ENCODE peak calls at places on chromosomes 16 and 17, in ten cellular contexts. One of them, this sample, is unnamed.
A peak's percentile ranks its signal among the peaks of the same experiment; 100 is the strongest.

GRCh38 chr16:72482695-72483094 is 310.7 kb upstream of the PMFBP1 start:
- DNase-seq in endodermal cell: no peak
- DNase-seq in mesendoderm: no peak
- DNase-seq in mesenchymal stem cell: no peak
- DNase-seq in neural progenitor cell: no peak
- DNase-seq in fibroblast of lung: no peak
- DNase-seq in mammary epithelial cell: no peak
- DNase-seq in HCT116: no peak
- DNase-seq in DND-41: no peak
- DNase-seq in trophoblast cell: no peak
- DNase-seq in this sample: no peak

GRCh38 chr16:920722-921121 is 50.1 kb downstream of the LMF1 start:
- DNase-seq in fibroblast of lung: no peak
- DNase-seq in neural progenitor cell: peak; percentile 1
- DNase-seq in HCT116: no peak
- DNase-seq in mammary epithelial cell: no peak
- DNase-seq in endodermal cell: no peak
- DNase-seq in trophoblast cell: peak; percentile 73
- DNase-seq in DND-41: no peak
- DNase-seq in mesendoderm: no peak
- DNase-seq in mesenchymal stem cell: peak; percentile 14
- DNase-seq in this sample: peak; percentile 80

GRCh38 chr16:69340095-69340644 is 598 bp downstream of the NIP7 start:
- DNase-seq in mesenchymal stem cell: peak; percentile 36
- DNase-seq in mesendoderm: peak; percentile 25
- DNase-seq in neural progenitor cell: peak; percentile 10
- DNase-seq in mammary epithelial cell: peak; percentile 16
- DNase-seq in HCT116: no peak
- DNase-seq in trophoblast cell: no peak
- DNase-seq in fibroblast of lung: peak; percentile 22
- DNase-seq in DND-41: no peak
- DNase-seq in endodermal cell: no peak
- DNase-seq in this sample: no peak

GRCh38 chr17:31400481-31400950 is 9.0 kb downstream of the RAB11FIP4 start:
- DNase-seq in trophoblast cell: no peak
- DNase-seq in endodermal cell: peak; percentile 65
- DNase-seq in mesendoderm: no peak
- DNase-seq in neural progenitor cell: no peak
- DNase-seq in mammary epithelial cell: no peak
- DNase-seq in fibroblast of lung: no peak
- DNase-seq in DND-41: no peak
- DNase-seq in mesenchymal stem cell: no peak
- DNase-seq in HCT116: no peak
- DNase-seq in this sample: no peak

GRCh38 chr17:75159196-75160031 is 5.1 kb upstream of the JPT1 start:
- DNase-seq in HCT116: peak; percentile 59
- DNase-seq in mammary epithelial cell: peak; percentile 90
- DNase-seq in mesendoderm: peak; percentile 68
- DNase-seq in neural progenitor cell: no peak
- DNase-seq in fibroblast of lung: peak; percentile 78
- DNase-seq in mesenchymal stem cell: peak; percentile 38
- DNase-seq in endodermal cell: no peak
- DNase-seq in DND-41: no peak
- DNase-seq in trophoblast cell: peak; percentile 98
- DNase-seq in this sample: no peak

GRCh38 chr16:53924311-53924860 is 220.4 kb downstream of the FTO start:
- DNase-seq in mammary epithelial cell: no peak
- DNase-seq in neural progenitor cell: peak; percentile 40
- DNase-seq in mesendoderm: peak; percentile 31
- DNase-seq in trophoblast cell: no peak
- DNase-seq in endodermal cell: no peak
- DNase-seq in mesenchymal stem cell: no peak
- DNase-seq in HCT116: no peak
- DNase-seq in DND-41: no peak
- DNase-seq in fibroblast of lung: no peak
- DNase-seq in this sample: no peak

GRCh38 chr17:38761612-38762011 is 9.1 kb downstream of the PSMB3 start:
- DNase-seq in mammary epithelial cell: peak; percentile 7
- DNase-seq in HCT116: peak; percentile 34
- DNase-seq in DND-41: peak; percentile 53
- DNase-seq in mesendoderm: peak; percentile 79
- DNase-seq in neural progenitor cell: peak; percentile 71
- DNase-seq in trophoblast cell: peak; percentile 31
- DNase-seq in fibroblast of lung: no peak
- DNase-seq in endodermal cell: peak; percentile 94
- DNase-seq in mesenchymal stem cell: peak; percentile 39
- DNase-seq in this sample: no peak

GRCh38 chr17:76432004-76432403 is 20.9 kb downstream of the UBE2O start:
- DNase-seq in fibroblast of lung: no peak
- DNase-seq in mesendoderm: no peak
- DNase-seq in HCT116: no peak
- DNase-seq in endodermal cell: peak; percentile 60
- DNase-seq in neural progenitor cell: no peak
- DNase-seq in mammary epithelial cell: no peak
- DNase-seq in mesenchymal stem cell: no peak
- DNase-seq in DND-41: no peak
- DNase-seq in trophoblast cell: peak; percentile 27
- DNase-seq in this sample: no peak

GRCh38 chr17:22278302-22279275 is 586.3 kb downstream of the KCNJ18 start:
- DNase-seq in mesenchymal stem cell: no peak
- DNase-seq in DND-41: no peak
- DNase-seq in trophoblast cell: no peak
- DNase-seq in endodermal cell: no peak
- DNase-seq in mammary epithelial cell: no peak
- DNase-seq in neural progenitor cell: no peak
- DNase-seq in mesendoderm: no peak
- DNase-seq in fibroblast of lung: no peak
- DNase-seq in HCT116: no peak
- DNase-seq in this sample: peak; percentile 66

GRCh38 chr16:64489449-64489848 is 632.4 kb downstream of the CDH11 start:
- DNase-seq in mesenchymal stem cell: peak; percentile 72
- DNase-seq in DND-41: no peak
- DNase-seq in fibroblast of lung: peak; percentile 30
- DNase-seq in trophoblast cell: peak; percentile 17
- DNase-seq in mesendoderm: no peak
- DNase-seq in mammary epithelial cell: no peak
- DNase-seq in HCT116: no peak
- DNase-seq in endodermal cell: no peak
- DNase-seq in neural progenitor cell: no peak
- DNase-seq in this sample: no peak

GRCh38 chr16:63850979-63851378 is 1270.9 kb downstream of the CDH11 start:
- DNase-seq in fibroblast of lung: no peak
- DNase-seq in trophoblast cell: no peak
- DNase-seq in DND-41: no peak
- DNase-seq in endodermal cell: no peak
- DNase-seq in neural progenitor cell: no peak
- DNase-seq in mammary epithelial cell: no peak
- DNase-seq in mesendoderm: no peak
- DNase-seq in HCT116: no peak
- DNase-seq in mesenchymal stem cell: no peak
- DNase-seq in this sample: no peak

GRCh38 chr17:37359682-37360188 is 16.1 kb upstream of the C17orf78 start:
- DNase-seq in mesenchymal stem cell: no peak
- DNase-seq in fibroblast of lung: no peak
- DNase-seq in HCT116: no peak
- DNase-seq in mesendoderm: peak; percentile 13
- DNase-seq in neural progenitor cell: no peak
- DNase-seq in mammary epithelial cell: no peak
- DNase-seq in trophoblast cell: peak; percentile 43
- DNase-seq in endodermal cell: no peak
- DNase-seq in DND-41: no peak
- DNase-seq in this sample: no peak

GRCh38 chr16:70688266-70688742 is 2.5 kb upstream of the MTSS2 start:
- DNase-seq in neural progenitor cell: no peak
- DNase-seq in trophoblast cell: no peak
- DNase-seq in mesendoderm: no peak
- DNase-seq in DND-41: no peak
- DNase-seq in mammary epithelial cell: no peak
- DNase-seq in mesenchymal stem cell: peak; percentile 80
- DNase-seq in fibroblast of lung: peak; percentile 39
- DNase-seq in endodermal cell: peak; percentile 75
- DNase-seq in HCT116: no peak
- DNase-seq in this sample: peak; percentile 86

GRCh38 chr17:44198721-44199552 is 747 bp downstream of the ATXN7L3 start:
- DNase-seq in endodermal cell: peak; percentile 93
- DNase-seq in DND-41: peak; percentile 69
- DNase-seq in mesendoderm: peak; percentile 66
- DNase-seq in mammary epithelial cell: peak; percentile 54
- DNase-seq in trophoblast cell: peak; percentile 46
- DNase-seq in fibroblast of lung: peak; percentile 30
- DNase-seq in mesenchymal stem cell: peak; percentile 61
- DNase-seq in neural progenitor cell: peak; percentile 89
- DNase-seq in HCT116: no peak
- DNase-seq in this sample: peak; percentile 92

GRCh38 chr17:49931416-49931815 is 37.6 kb upstream of the DLX4 start:
- DNase-seq in neural progenitor cell: no peak
- DNase-seq in mesenchymal stem cell: no peak
- DNase-seq in fibroblast of lung: no peak
- DNase-seq in HCT116: no peak
- DNase-seq in DND-41: no peak
- DNase-seq in endodermal cell: no peak
- DNase-seq in mesendoderm: no peak
- DNase-seq in mammary epithelial cell: no peak
- DNase-seq in trophoblast cell: no peak
- DNase-seq in this sample: no peak

GRCh38 chr16:79599837-79600635 is 501 bp downstream of the MAF start:
- DNase-seq in trophoblast cell: peak; percentile 53
- DNase-seq in mesenchymal stem cell: peak; percentile 65
- DNase-seq in mammary epithelial cell: peak; percentile 54
- DNase-seq in DND-41: peak; percentile 52
- DNase-seq in HCT116: no peak
- DNase-seq in fibroblast of lung: peak; percentile 67
- DNase-seq in mesendoderm: peak; percentile 70
- DNase-seq in endodermal cell: peak; percentile 84
- DNase-seq in neural progenitor cell: peak; percentile 91
- DNase-seq in this sample: peak; percentile 88

GRCh38 chr17:69445132-69445531 is 30.6 kb downstream of the MAP2K6 start:
- DNase-seq in DND-41: no peak
- DNase-seq in endodermal cell: no peak
- DNase-seq in trophoblast cell: no peak
- DNase-seq in mesendoderm: no peak
- DNase-seq in mammary epithelial cell: no peak
- DNase-seq in neural progenitor cell: no peak
- DNase-seq in fibroblast of lung: no peak
- DNase-seq in HCT116: no peak
- DNase-seq in mesenchymal stem cell: no peak
- DNase-seq in this sample: no peak

GRCh38 chr17:40422990-40423611 is 5.4 kb upstream of the TOP2A start:
- DNase-seq in mesendoderm: peak; percentile 88
- DNase-seq in endodermal cell: peak; percentile 96
- DNase-seq in DND-41: no peak
- DNase-seq in trophoblast cell: no peak
- DNase-seq in neural progenitor cell: peak; percentile 66
- DNase-seq in HCT116: peak; percentile 38
- DNase-seq in mammary epithelial cell: no peak
- DNase-seq in mesenchymal stem cell: peak; percentile 11
- DNase-seq in fibroblast of lung: no peak
- DNase-seq in this sample: no peak
- H3K4me3 ChIP-seq in mesendoderm: no peak overlapping the region
- H3K4me3 ChIP-seq in endodermal cell: no peak overlapping the region
- H3K4me3 ChIP-seq in DND-41: no peak overlapping the region
- H3K4me3 ChIP-seq in trophoblast cell: no peak overlapping the region
- H3K4me3 ChIP-seq in neural progenitor cell: peak overlapping the region; percentile 55
- H3K4me3 ChIP-seq in HCT116: no peak overlapping the region
- H3K4me3 ChIP-seq in mammary epithelial cell: no peak overlapping the region
- H3K4me3 ChIP-seq in mesenchymal stem cell: no peak overlapping the region
- H3K4me3 ChIP-seq in fibroblast of lung: no peak overlapping the region
- H3K4me3 ChIP-seq in this sample: no peak overlapping the region

GRCh38 chr16:62205459-62205858 is 169.2 kb upstream of the CDH8 start:
- DNase-seq in mammary epithelial cell: no peak
- DNase-seq in trophoblast cell: no peak
- DNase-seq in endodermal cell: no peak
- DNase-seq in DND-41: no peak
- DNase-seq in fibroblast of lung: no peak
- DNase-seq in neural progenitor cell: no peak
- DNase-seq in HCT116: no peak
- DNase-seq in mesenchymal stem cell: no peak
- DNase-seq in mesendoderm: no peak
- DNase-seq in this sample: no peak

DNA sequence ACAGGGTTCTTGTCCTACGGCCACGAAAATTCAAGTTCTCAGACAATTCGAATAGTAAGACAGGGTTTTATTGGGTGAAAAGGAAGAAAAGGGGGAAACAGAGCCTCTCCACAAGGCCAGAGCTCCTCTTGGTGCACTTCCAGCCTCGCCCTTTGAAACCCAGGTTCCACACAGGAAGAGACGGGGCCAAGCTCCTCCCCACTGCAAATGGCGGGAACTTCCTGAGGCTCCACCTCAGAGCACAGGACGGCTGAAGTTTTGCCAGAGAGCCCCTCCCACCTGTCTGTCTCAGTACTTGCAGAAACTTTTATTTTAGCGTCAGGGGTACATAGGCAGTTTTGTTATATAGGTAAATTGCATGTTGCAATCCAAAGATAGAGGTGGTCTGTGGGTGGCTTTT is 165.7 kb upstream of the CDH8 start:
- DNase-seq in HCT116: no peak
- DNase-seq in endodermal cell: peak; percentile 62
- DNase-seq in trophoblast cell: no peak
- DNase-seq in DND-41: no peak
- DNase-seq in mesenchymal stem cell: no peak
- DNase-seq in mesendoderm: peak; percentile 21
- DNase-seq in fibroblast of lung: no peak
- DNase-seq in mammary epithelial cell: no peak
- DNase-seq in neural progenitor cell: no peak
- DNase-seq in this sample: no peak
- H3K27ac ChIP-seq in HCT116: no peak overlapping the region
- H3K27ac ChIP-seq in endodermal cell: no peak overlapping the region
- H3K27ac ChIP-seq in trophoblast cell: no peak overlapping the region
- H3K27ac ChIP-seq in DND-41: no peak overlapping the region
- H3K27ac ChIP-seq in mesenchymal stem cell: no peak overlapping the region
- H3K27ac ChIP-seq in mesendoderm: no peak overlapping the region
- H3K27ac ChIP-seq in fibroblast of lung: no peak overlapping the region
- H3K27ac ChIP-seq in mammary epithelial cell: no peak overlapping the region
- H3K27ac ChIP-seq in neural progenitor cell: no peak overlapping the region
- H3K27ac ChIP-seq in this sample: no peak overlapping the region

DNA sequence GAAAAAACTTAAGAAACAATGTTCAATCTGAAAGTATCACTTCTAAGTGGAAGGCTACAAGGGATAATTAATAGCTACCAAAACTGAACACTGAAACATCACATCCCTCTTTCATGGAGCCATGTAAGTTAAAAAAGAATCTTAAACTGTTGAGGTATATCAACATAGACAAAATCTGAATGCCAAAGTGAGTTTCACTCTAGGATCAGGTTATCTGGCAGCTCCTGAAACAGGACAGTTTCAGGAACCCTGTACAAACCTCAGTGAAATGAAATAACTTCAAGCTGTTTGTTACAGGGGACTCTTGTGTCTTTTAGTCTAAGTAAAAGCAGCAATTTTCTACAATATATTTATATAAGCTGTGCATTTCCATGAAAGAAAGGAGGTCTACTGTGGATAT is 73.2 kb downstream of the KANSL1 start:
- DNase-seq in trophoblast cell: no peak
- DNase-seq in neural progenitor cell: no peak
- DNase-seq in endodermal cell: no peak
- DNase-seq in DND-41: no peak
- DNase-seq in mammary epithelial cell: no peak
- DNase-seq in mesenchymal stem cell: no peak
- DNase-seq in HCT116: no peak
- DNase-seq in mesendoderm: no peak
- DNase-seq in fibroblast of lung: no peak
- DNase-seq in this sample: no peak
- H3K9ac ChIP-seq in trophoblast cell: no peak overlapping the region
- H3K9ac ChIP-seq in neural progenitor cell: no peak overlapping the region
- H3K9ac ChIP-seq in endodermal cell: no peak overlapping the region
- H3K9ac ChIP-seq in DND-41: no peak overlapping the region
- H3K9ac ChIP-seq in mammary epithelial cell: no peak overlapping the region
- H3K9ac ChIP-seq in mesenchymal stem cell: no peak overlapping the region
- H3K9ac ChIP-seq in HCT116: no peak overlapping the region
- H3K9ac ChIP-seq in mesendoderm: no peak overlapping the region
- H3K9ac ChIP-seq in fibroblast of lung: no peak overlapping the region
- H3K9ac ChIP-seq in this sample: no peak overlapping the region

GRCh38 chr16:57591086-57591869 is 37.2 kb upstream of the ADGRG1 start:
- DNase-seq in neural progenitor cell: peak; percentile 85
- DNase-seq in mesendoderm: peak; percentile 83
- DNase-seq in endodermal cell: peak; percentile 96
- DNase-seq in mesenchymal stem cell: peak; percentile 89
- DNase-seq in trophoblast cell: peak; percentile 86
- DNase-seq in DND-41: peak; percentile 75
- DNase-seq in fibroblast of lung: peak; percentile 89
- DNase-seq in mammary epithelial cell: peak; percentile 90
- DNase-seq in HCT116: peak; percentile 76
- DNase-seq in this sample: peak; percentile 88
- H3K4me3 ChIP-seq in neural progenitor cell: no peak overlapping the region
- H3K4me3 ChIP-seq in mesendoderm: no peak overlapping the region
- H3K4me3 ChIP-seq in endodermal cell: no peak overlapping the region
- H3K4me3 ChIP-seq in mesenchymal stem cell: no peak overlapping the region
- H3K4me3 ChIP-seq in trophoblast cell: no peak overlapping the region
- H3K4me3 ChIP-seq in DND-41: no peak overlapping the region
- H3K4me3 ChIP-seq in fibroblast of lung: no peak overlapping the region
- H3K4me3 ChIP-seq in mammary epithelial cell: no peak overlapping the region
- H3K4me3 ChIP-seq in HCT116: peak overlapping the region; percentile 54
- H3K4me3 ChIP-seq in this sample: no peak overlapping the region